ENCODE peak calls at places on chromosomes 1 and 21, in seven cellular contexts. P is transverse colon, M is bronchial epithelial cell, F is nephron progenitor cell, C is mesothelial cell of epicardium, Q is tibial nerve, B is neural crest cell. Y is an unnamed sample.

GRCh38 chr1:2894381-2895041 is 93.0 kb upstream of the TTC34 start:
- DNase-seq in P (no peak), M (no peak), F (no peak), C (no peak), Q (no peak), B (no peak), Y (no peak)

GRCh38 chr21:17900990-17901385 is 81.8 kb upstream of the C21orf91 start:
- DNase-seq in P (no peak), M (no peak), F (no peak), C (no peak), Q (no peak), B (no peak), Y (no peak)

GRCh38 chr1:178871551-178872320 is 859 bp upstream of the ANGPTL1 start:
- DNase-seq in P (no peak), M (peak), F (no peak), C (no peak), Q (no peak), B (no peak), Y (no peak)

GRCh38 chr1:78145105-78145580 is 99.4 kb downstream of the GIPC2 start:
- DNase-seq in P (peak), M (peak), F (peak), C (peak), Q (peak), B (peak), Y (peak)

GRCh38 chr1:226210571-226211176 is 12.8 kb upstream of the MIXL1 start:
- DNase-seq in P (no peak), M (no peak), F (no peak), C (no peak), Q (no peak), B (no peak), Y (no peak)

GRCh38 chr1:80066060-80066459 is 1059.5 kb upstream of the ADGRL4 start:
- DNase-seq in P (no peak), M (no peak), F (no peak), C (no peak), Q (no peak), B (no peak), Y (no peak)

GRCh38 chr1:202376247-202376646 is 27.7 kb downstream of the PPP1R12B start:
- DNase-seq in P (no peak), M (peak), F (no peak), C (no peak), Q (no peak), B (no peak), Y (no peak)

GRCh38 chr1:94379615-94380014 is 38.6 kb upstream of the ABCD3 start:
- DNase-seq in P (peak), M (no peak), F (no peak), C (no peak), Q (no peak), B (no peak), Y (no peak)

GRCh38 chr1:85681087-85681486 is 27.1 kb downstream of the ZNHIT6 start:
- DNase-seq in P (no peak), M (no peak), F (no peak), C (no peak), Q (no peak), B (peak), Y (peak)

GRCh38 chr1:95829581-95829980 is 595.6 kb downstream of the RWDD3 start:
- DNase-seq in P (no peak), M (no peak), F (no peak), C (no peak), Q (no peak), B (no peak), Y (no peak)

GRCh38 chr1:52904590-52905375 is 16.8 kb downstream of the ECHDC2 start:
- DNase-seq in P (no peak), M (no peak), F (peak), C (peak), Q (no peak), B (peak), Y (peak)

GRCh38 chr1:30305061-30305460 is 418.3 kb downstream of the MATN1 start:
- DNase-seq in P (no peak), M (no peak), F (no peak), C (no peak), Q (no peak), B (no peak), Y (no peak)

GRCh38 chr1:110554871-110555801 is 36.2 kb upstream of the KCNA10 start:
- DNase-seq in P (peak), M (no peak), F (peak), C (peak), Q (no peak), B (peak), Y (peak)

GRCh38 chr1:109089242-109090015 is 1.1 kb upstream of the TMEM167B start:
- DNase-seq in P (peak), M (peak), F (peak), C (no peak), Q (no peak), B (peak), Y (peak)

GRCh38 chr21:37688952-37689659 is 227.2 kb downstream of the KCNJ6 start:
- DNase-seq in P (no peak), M (no peak), F (no peak), C (no peak), Q (no peak), B (no peak), Y (no peak)

GRCh38 chr1:171985639-171986038 is 144.3 kb downstream of the DNM3 start:
- DNase-seq in P (no peak), M (no peak), F (no peak), C (no peak), Q (no peak), B (peak), Y (peak)

GRCh38 chr1:112905420-112906154 is 50.4 kb downstream of the SLC16A1 start:
- DNase-seq in P (peak), M (peak), F (no peak), C (no peak), Q (no peak), B (no peak), Y (peak)

GRCh38 chr1:236066054-236066453 is 1.2 kb upstream of the NID1 start:
- DNase-seq in P (no peak), M (no peak), F (no peak), C (no peak), Q (no peak), B (no peak), Y (no peak)

GRCh38 chr1:236063919-236064673 is 794 bp downstream of the NID1 start:
- DNase-seq in P (peak), M (no peak), F (peak), C (peak), Q (no peak), B (peak), Y (peak)

GRCh38 chr1:236065509-236066005 is 667 bp upstream of the NID1 start:
- DNase-seq in P (no peak), M (no peak), F (peak), C (no peak), Q (no peak), B (no peak), Y (no peak)

GRCh38 chr1:236063551-236063918 is 1.4 kb downstream of the NID1 start:
- DNase-seq in P (no peak), M (no peak), F (no peak), C (no peak), Q (no peak), B (no peak), Y (no peak)

GRCh38 chr1:236064674-236065508 is at the start of gene NID1:
- DNase-seq in P (peak), M (no peak), F (peak), C (peak), Q (peak), B (peak), Y (peak)
- TF ChIP-seq CTCF in P (peak), M (no peak), F (peak), C (no peak), Q (peak), B (peak), Y (no peak)

DNA sequence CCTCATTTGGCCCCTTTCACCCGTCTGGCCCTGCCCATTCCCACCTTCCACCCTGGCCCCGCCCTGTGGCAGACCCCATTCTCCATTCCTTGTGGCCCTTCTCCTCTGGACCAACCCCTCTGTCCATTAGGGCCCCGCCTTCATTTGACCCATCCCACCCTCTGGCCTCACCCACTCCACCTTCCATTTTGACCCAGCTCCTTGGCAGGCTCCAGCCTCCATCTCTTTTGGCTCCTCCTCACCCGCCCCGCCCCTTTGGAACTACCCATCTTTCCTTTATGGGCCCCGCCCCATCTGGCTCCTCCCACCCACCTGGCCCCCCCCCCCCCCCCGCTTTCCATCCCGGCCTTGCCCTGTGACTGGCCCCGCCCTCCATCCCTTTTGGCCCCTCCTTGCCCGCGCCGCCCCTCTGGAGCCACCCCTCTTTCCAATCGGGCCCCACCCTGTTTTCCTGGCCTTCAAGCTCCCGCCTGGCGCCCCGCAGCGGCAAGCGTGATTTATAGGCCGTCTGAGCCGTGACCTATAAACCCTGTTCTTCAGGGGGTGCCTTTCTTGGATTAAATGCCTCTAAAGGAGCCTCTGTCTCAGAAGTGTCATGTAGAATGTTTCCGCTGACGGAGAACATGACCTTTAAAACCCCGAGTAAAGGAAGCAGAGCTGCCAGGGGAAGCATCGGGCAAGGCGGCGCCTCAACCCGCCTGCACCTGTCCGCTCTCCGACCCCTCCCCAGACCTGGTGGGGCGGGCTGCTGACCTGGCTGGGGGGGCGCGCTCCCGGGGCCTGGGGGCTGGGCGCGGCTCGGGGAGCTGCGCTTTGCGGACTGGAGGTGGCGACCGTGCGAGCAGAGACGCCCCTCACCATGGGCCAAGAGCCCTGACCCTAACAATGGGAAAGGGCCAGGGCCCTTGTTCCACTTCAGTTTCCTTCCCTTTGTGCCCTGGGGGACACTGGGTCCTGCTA is 178.0 kb downstream of the CAMTA1 start:
- DNase-seq in P (peak), M (peak), F (peak), C (no peak), Q (peak), B (peak), Y (peak)
- TF ChIP-seq CTCF in P (no peak), M (no peak), F (no peak), C (no peak), Q (no peak), B (no peak), Y (no peak)

GRCh38 chr1:234729566-234729965 is 119.6 kb upstream of the IRF2BP2 start:
- DNase-seq in P (no peak), M (no peak), F (no peak), C (no peak), Q (no peak), B (no peak), Y (no peak)

GRCh38 chr1:234726359-234726836 is 116.4 kb upstream of the IRF2BP2 start:
- DNase-seq in P (no peak), M (peak), F (peak), C (no peak), Q (no peak), B (no peak), Y (no peak)

GRCh38 chr1:234728740-234729139 is 118.8 kb upstream of the IRF2BP2 start:
- DNase-seq in P (no peak), M (no peak), F (no peak), C (no peak), Q (no peak), B (no peak), Y (no peak)

GRCh38 chr1:234725177-234726132 is 115.5 kb upstream of the IRF2BP2 start:
- DNase-seq in P (no peak), M (no peak), F (no peak), C (no peak), Q (no peak), B (no peak), Y (no peak)

DNA sequence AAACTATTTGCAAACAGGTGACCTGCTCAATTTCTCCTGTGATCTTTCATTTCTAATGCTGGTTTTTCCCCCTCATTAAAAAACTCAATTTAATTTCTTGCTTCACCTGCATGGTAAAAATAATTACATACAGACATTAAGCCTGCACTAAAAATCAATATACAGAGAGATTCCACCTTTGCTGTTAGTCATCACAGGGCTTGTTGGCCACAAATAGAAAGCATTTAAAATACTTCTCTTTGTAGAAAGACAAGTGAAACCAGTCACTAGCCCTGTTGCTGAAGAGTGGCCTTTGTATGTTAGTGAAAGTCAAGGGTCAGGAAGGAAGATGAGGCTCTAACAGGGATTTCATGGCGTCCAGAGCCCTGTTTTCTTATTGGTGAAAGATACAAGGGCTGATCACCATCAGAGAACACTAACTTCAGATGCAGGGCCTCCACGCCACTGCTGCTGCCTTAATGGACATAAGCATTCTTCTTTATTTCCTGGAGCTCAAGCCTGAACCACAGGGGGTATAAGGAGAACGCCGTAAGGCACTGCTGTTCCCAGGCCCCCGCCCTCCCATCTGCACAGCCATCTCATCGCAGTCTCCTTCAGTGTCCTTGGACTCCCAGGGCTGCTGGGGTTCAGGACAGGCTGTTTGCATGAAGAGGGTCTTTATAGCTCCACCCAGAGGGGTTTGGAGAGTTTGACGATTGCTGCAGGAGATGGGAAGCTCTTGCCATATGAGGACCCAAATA is 117.2 kb upstream of the IRF2BP2 start:
- DNase-seq in P (no peak), M (no peak), F (no peak), C (no peak), Q (no peak), B (no peak), Y (no peak)
- TF ChIP-seq CTCF in P (no peak), M (no peak), F (no peak), C (no peak), Q (no peak), B (no peak), Y (no peak)

GRCh38 chr1:212819704-212820103 is 27.7 kb downstream of the SPATA45 start:
- DNase-seq in P (no peak), M (no peak), F (no peak), C (no peak), Q (no peak), B (no peak), Y (no peak)

GRCh38 chr1:212816567-212817278 is 25.0 kb downstream of the TATDN3 start:
- DNase-seq in P (no peak), M (no peak), F (no peak), C (no peak), Q (no peak), B (no peak), Y (no peak)

GRCh38 chr1:212814548-212814947 is 22.9 kb downstream of the TATDN3 start:
- DNase-seq in P (no peak), M (no peak), F (no peak), C (no peak), Q (no peak), B (no peak), Y (no peak)

GRCh38 chr1:212820969-212821368 is 26.5 kb downstream of the SPATA45 start:
- DNase-seq in P (no peak), M (no peak), F (no peak), C (no peak), Q (no peak), B (no peak), Y (no peak)

GRCh38 chr1:212814989-212815388 is 23.3 kb downstream of the TATDN3 start:
- DNase-seq in P (no peak), M (no peak), F (no peak), C (no peak), Q (no peak), B (peak), Y (peak)
- TF ChIP-seq CTCF in P (peak), M (peak), F (peak), C (peak), Q (peak), B (peak), Y (peak)

DNA sequence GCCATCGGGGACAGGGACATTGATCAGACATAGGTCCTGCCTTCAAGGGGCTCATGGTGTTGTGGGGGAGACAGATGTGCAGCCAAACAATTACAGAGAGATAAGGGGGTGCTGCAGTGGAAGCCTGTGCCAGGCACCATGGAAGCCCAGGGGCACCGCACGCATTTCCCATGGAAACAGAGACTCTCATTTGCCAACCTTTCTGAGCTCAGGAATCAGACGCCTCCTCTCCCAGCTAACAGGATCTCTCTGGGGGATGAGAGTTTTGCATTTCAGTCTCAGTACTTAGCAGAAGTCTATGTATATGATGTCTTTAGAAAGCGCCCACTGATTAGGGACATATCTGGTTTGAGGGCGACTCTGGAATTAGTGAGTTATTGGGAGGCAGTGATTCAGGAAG is 96.6 kb downstream of the HMGB4 start:
- DNase-seq in P (no peak), M (no peak), F (no peak), C (no peak), Q (no peak), B (no peak), Y (no peak)
- TF ChIP-seq CTCF in P (no peak), M (no peak), F (no peak), C (no peak), Q (no peak), B (no peak), Y (no peak)

DNA sequence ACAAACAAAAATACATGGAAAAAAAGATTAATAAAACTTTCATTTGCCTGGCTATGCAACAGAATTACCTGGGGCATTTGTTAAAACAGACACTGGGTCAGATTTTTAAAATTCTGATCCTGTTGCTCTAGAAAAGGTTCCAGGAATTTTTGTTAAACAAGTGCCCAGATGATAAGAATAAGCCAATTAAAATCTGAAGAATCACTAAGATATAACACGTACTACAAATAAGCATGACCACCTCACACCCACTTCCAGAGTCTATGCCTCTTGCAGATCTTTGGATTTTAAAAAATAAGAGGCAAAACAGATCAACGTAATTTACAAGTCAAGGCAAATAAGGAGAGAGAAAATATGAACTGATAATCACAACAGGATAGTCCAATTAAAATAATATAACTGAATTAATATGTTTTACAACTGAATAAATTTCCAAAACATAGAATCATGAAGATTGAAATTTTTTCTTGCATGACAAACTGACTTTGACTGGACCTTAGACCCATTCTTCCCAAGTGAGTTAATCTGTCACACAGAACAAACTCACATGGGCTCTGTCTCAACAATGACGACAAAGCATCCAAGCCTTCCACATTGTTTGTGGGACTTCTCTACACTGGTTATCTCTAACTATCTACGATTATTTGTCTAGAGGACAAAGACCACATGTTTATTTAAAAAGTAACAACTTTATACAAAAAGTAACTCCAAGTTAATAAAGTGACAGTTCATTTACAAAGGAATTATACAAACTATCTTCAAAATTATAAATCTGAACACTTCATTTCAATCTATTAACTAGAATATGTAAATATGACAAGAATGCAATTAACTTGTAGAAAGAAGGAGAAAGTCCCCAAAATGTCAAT is 56.9 kb downstream of the COP1 start:
- DNase-seq in P (no peak), M (no peak), F (no peak), C (no peak), Q (no peak), B (no peak), Y (peak)
- TF ChIP-seq CTCF in P (no peak), M (no peak), F (no peak), C (no peak), Q (no peak), B (no peak), Y (no peak)

DNA sequence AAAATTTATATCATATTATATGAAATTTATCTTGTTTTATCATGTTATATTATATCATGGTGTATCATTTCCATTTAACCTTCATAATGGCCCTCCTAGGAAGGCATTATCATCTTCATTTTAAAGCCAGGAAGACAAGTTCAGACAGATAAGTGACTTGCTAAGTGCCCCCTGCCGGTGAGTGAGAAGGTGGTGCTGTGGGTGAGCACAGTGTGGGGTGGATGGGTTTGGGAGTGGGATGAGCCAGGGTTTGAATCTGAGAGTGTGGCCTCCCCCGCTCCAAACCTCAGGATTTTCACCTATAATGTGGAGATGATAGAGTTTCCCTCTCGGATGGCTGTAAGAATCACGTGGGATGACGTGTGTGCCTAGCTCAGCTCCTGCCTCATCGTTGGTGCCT is 108.7 kb upstream of the IGSF21 start:
- DNase-seq in P (no peak), M (no peak), F (no peak), C (no peak), Q (no peak), B (no peak), Y (peak)
- TF ChIP-seq CTCF in P (peak), M (no peak), F (peak), C (no peak), Q (no peak), B (peak), Y (no peak)

GRCh38 chr1:155933591-155934096 is 569 bp downstream of the KHDC4 start:
- DNase-seq in P (no peak), M (no peak), F (no peak), C (no peak), Q (no peak), B (no peak), Y (no peak)

GRCh38 chr1:155934933-155935590 is 849 bp upstream of the KHDC4 start:
- DNase-seq in P (no peak), M (peak), F (no peak), C (no peak), Q (no peak), B (no peak), Y (no peak)

GRCh38 chr1:155932085-155932484 is 2.1 kb downstream of the KHDC4 start:
- DNase-seq in P (no peak), M (peak), F (no peak), C (no peak), Q (no peak), B (no peak), Y (no peak)

GRCh38 chr1:155932487-155932886 is 1.7 kb downstream of the KHDC4 start:
- DNase-seq in P (no peak), M (peak), F (no peak), C (no peak), Q (no peak), B (no peak), Y (no peak)

GRCh38 chr1:155934097-155934932 is at the start of gene KHDC4:
- DNase-seq in P (peak), M (peak), F (peak), C (peak), Q (peak), B (peak), Y (peak)
- TF ChIP-seq CTCF in P (no peak), M (peak), F (no peak), C (no peak), Q (peak), B (no peak), Y (no peak)

Y was measured in Calu3.